ENCODE peak calls at places on chromosomes 11 and 22, in ten cellular contexts. One of them, this sample, is unnamed.

GRCh38 chr22:18076060-18076497 is 1.7 kb upstream of the PEX26 start:
- DNase-seq in GM12864: peak; percentile 68
- DNase-seq in GM23338: peak; percentile 94
- DNase-seq in fibroblast of mammary gland: peak; percentile 91
- DNase-seq in AG04450: peak; percentile 80
- DNase-seq in colonic mucosa: peak; percentile 75
- DNase-seq in GM12865: peak; percentile 87
- DNase-seq in tibial nerve: no peak
- DNase-seq in kidney: peak; percentile 66
- DNase-seq in neural progenitor cell: peak; percentile 88
- DNase-seq in this sample: peak; percentile 82

GRCh38 chr11:46845440-46845739 is 690 bp downstream of the CKAP5 start:
- DNase-seq in fibroblast of mammary gland: peak; percentile 6
- DNase-seq in GM23338: no peak
- DNase-seq in AG04450: no peak
- DNase-seq in GM12865: no peak
- DNase-seq in tibial nerve: no peak
- DNase-seq in neural progenitor cell: no peak
- DNase-seq in GM12864: no peak
- DNase-seq in kidney: no peak
- DNase-seq in colonic mucosa: peak; percentile 63
- DNase-seq in this sample: no peak

GRCh38 chr22:24190159-24190540 is 8.9 kb downstream of the SUSD2 start:
- DNase-seq in colonic mucosa: no peak
- DNase-seq in neural progenitor cell: no peak
- DNase-seq in GM12865: no peak
- DNase-seq in GM23338: no peak
- DNase-seq in kidney: peak; percentile 72
- DNase-seq in tibial nerve: no peak
- DNase-seq in AG04450: no peak
- DNase-seq in fibroblast of mammary gland: no peak
- DNase-seq in GM12864: no peak
- DNase-seq in this sample: no peak

GRCh38 chr11:126410649-126411048 is 55.2 kb downstream of the ST3GAL4 start:
- DNase-seq in GM12865: no peak
- DNase-seq in fibroblast of mammary gland: no peak
- DNase-seq in GM23338: no peak
- DNase-seq in kidney: peak; percentile 37
- DNase-seq in colonic mucosa: no peak
- DNase-seq in AG04450: no peak
- DNase-seq in tibial nerve: peak; percentile 57
- DNase-seq in neural progenitor cell: no peak
- DNase-seq in GM12864: no peak
- DNase-seq in this sample: no peak

GRCh38 chr22:42114721-42115120 is 15.9 kb downstream of the CYP2D6 start:
- DNase-seq in kidney: no peak
- DNase-seq in colonic mucosa: no peak
- DNase-seq in GM12865: peak; percentile 26
- DNase-seq in GM12864: no peak
- DNase-seq in neural progenitor cell: peak; percentile 82
- DNase-seq in fibroblast of mammary gland: peak; percentile 36
- DNase-seq in AG04450: no peak
- DNase-seq in GM23338: peak; percentile 86
- DNase-seq in tibial nerve: no peak
- DNase-seq in this sample: peak; percentile 68

GRCh38 chr11:64233913-64234839 is at the start of gene VEGFB:
- DNase-seq in tibial nerve: peak; percentile 53
- DNase-seq in GM23338: peak; percentile 71
- DNase-seq in colonic mucosa: peak; percentile 79
- DNase-seq in GM12865: peak; percentile 75
- DNase-seq in GM12864: no peak
- DNase-seq in kidney: peak; percentile 92
- DNase-seq in AG04450: no peak
- DNase-seq in fibroblast of mammary gland: no peak
- DNase-seq in neural progenitor cell: peak; percentile 74
- DNase-seq in this sample: peak; percentile 82

GRCh38 chr11:122215244-122215992 is 99.4 kb upstream of the BLID start:
- DNase-seq in kidney: peak; percentile 91
- DNase-seq in GM23338: peak; percentile 85
- DNase-seq in colonic mucosa: peak; percentile 57
- DNase-seq in neural progenitor cell: peak; percentile 82
- DNase-seq in GM12864: no peak
- DNase-seq in AG04450: peak; percentile 94
- DNase-seq in fibroblast of mammary gland: peak; percentile 94
- DNase-seq in tibial nerve: peak; percentile 47
- DNase-seq in GM12865: peak; percentile 60
- DNase-seq in this sample: peak; percentile 97

GRCh38 chr22:33807465-33807864 is 112.8 kb downstream of the LARGE1 start:
- DNase-seq in fibroblast of mammary gland: peak; percentile 25
- DNase-seq in GM12864: no peak
- DNase-seq in kidney: no peak
- DNase-seq in colonic mucosa: no peak
- DNase-seq in AG04450: no peak
- DNase-seq in GM23338: no peak
- DNase-seq in tibial nerve: no peak
- DNase-seq in GM12865: no peak
- DNase-seq in neural progenitor cell: no peak
- DNase-seq in this sample: no peak

GRCh38 chr11:114281388-114281956 is 14.7 kb upstream of the NNMT start:
- DNase-seq in GM23338: no peak
- DNase-seq in fibroblast of mammary gland: no peak
- DNase-seq in neural progenitor cell: no peak
- DNase-seq in GM12865: no peak
- DNase-seq in GM12864: no peak
- DNase-seq in colonic mucosa: no peak
- DNase-seq in AG04450: no peak
- DNase-seq in kidney: no peak
- DNase-seq in tibial nerve: no peak
- DNase-seq in this sample: no peak

GRCh38 chr22:36916034-36916433 is 2.6 kb downstream of the CSF2RB start:
- DNase-seq in neural progenitor cell: no peak
- DNase-seq in tibial nerve: no peak
- DNase-seq in kidney: no peak
- DNase-seq in GM12864: no peak
- DNase-seq in GM23338: no peak
- DNase-seq in colonic mucosa: no peak
- DNase-seq in GM12865: no peak
- DNase-seq in fibroblast of mammary gland: no peak
- DNase-seq in AG04450: no peak
- DNase-seq in this sample: no peak

GRCh38 chr11:27059431-27059830 is 18.8 kb downstream of the BBOX1 start:
- DNase-seq in kidney: no peak
- DNase-seq in AG04450: no peak
- DNase-seq in GM12865: no peak
- DNase-seq in GM23338: no peak
- DNase-seq in neural progenitor cell: no peak
- DNase-seq in tibial nerve: no peak
- DNase-seq in GM12864: no peak
- DNase-seq in fibroblast of mammary gland: no peak
- DNase-seq in colonic mucosa: no peak
- DNase-seq in this sample: no peak

GRCh38 chr22:19115628-19116027 is 6.6 kb downstream of the DGCR2 start:
- DNase-seq in colonic mucosa: no peak
- DNase-seq in GM12864: no peak
- DNase-seq in AG04450: no peak
- DNase-seq in GM23338: no peak
- DNase-seq in GM12865: no peak
- DNase-seq in tibial nerve: no peak
- DNase-seq in fibroblast of mammary gland: no peak
- DNase-seq in kidney: no peak
- DNase-seq in neural progenitor cell: no peak
- DNase-seq in this sample: no peak

GRCh38 chr11:124889692-124890091 is 8.0 kb downstream of the ROBO4 start:
- DNase-seq in GM12864: no peak
- DNase-seq in colonic mucosa: no peak
- DNase-seq in GM23338: no peak
- DNase-seq in neural progenitor cell: no peak
- DNase-seq in GM12865: no peak
- DNase-seq in tibial nerve: no peak
- DNase-seq in AG04450: no peak
- DNase-seq in kidney: no peak
- DNase-seq in fibroblast of mammary gland: no peak
- DNase-seq in this sample: no peak

GRCh38 chr11:104148074-104148473 is 15.9 kb downstream of the PDGFD start:
- DNase-seq in GM12865: no peak
- DNase-seq in kidney: no peak
- DNase-seq in AG04450: no peak
- DNase-seq in neural progenitor cell: no peak
- DNase-seq in GM12864: no peak
- DNase-seq in tibial nerve: no peak
- DNase-seq in fibroblast of mammary gland: peak; percentile 90
- DNase-seq in GM23338: no peak
- DNase-seq in colonic mucosa: no peak
- DNase-seq in this sample: peak; percentile 84

GRCh38 chr11:104154296-104154695 is 9.7 kb downstream of the PDGFD start:
- DNase-seq in tibial nerve: no peak
- DNase-seq in GM12865: no peak
- DNase-seq in GM12864: no peak
- DNase-seq in GM23338: no peak
- DNase-seq in fibroblast of mammary gland: no peak
- DNase-seq in AG04450: no peak
- DNase-seq in neural progenitor cell: peak; percentile 28
- DNase-seq in kidney: no peak
- DNase-seq in colonic mucosa: no peak
- DNase-seq in this sample: no peak

GRCh38 chr11:104148696-104149095 is 15.3 kb downstream of the PDGFD start:
- DNase-seq in GM12865: no peak
- DNase-seq in colonic mucosa: no peak
- DNase-seq in tibial nerve: no peak
- DNase-seq in kidney: no peak
- DNase-seq in fibroblast of mammary gland: no peak
- DNase-seq in GM12864: no peak
- DNase-seq in AG04450: no peak
- DNase-seq in GM23338: no peak
- DNase-seq in neural progenitor cell: no peak
- DNase-seq in this sample: peak; percentile 22

GRCh38 chr11:104152941-104153340 is 11.0 kb downstream of the PDGFD start:
- DNase-seq in fibroblast of mammary gland: no peak
- DNase-seq in GM23338: no peak
- DNase-seq in kidney: no peak
- DNase-seq in GM12865: peak; percentile 7
- DNase-seq in AG04450: no peak
- DNase-seq in GM12864: no peak
- DNase-seq in neural progenitor cell: no peak
- DNase-seq in tibial nerve: no peak
- DNase-seq in colonic mucosa: no peak
- DNase-seq in this sample: no peak

GRCh38 chr11:104151404-104152204 is 12.3 kb downstream of the PDGFD start:
- DNase-seq in GM23338: no peak
- DNase-seq in neural progenitor cell: no peak
- DNase-seq in colonic mucosa: no peak
- DNase-seq in fibroblast of mammary gland: peak; percentile 39
- DNase-seq in GM12864: no peak
- DNase-seq in tibial nerve: no peak
- DNase-seq in kidney: no peak
- DNase-seq in GM12865: peak; percentile 9
- DNase-seq in AG04450: no peak
- DNase-seq in this sample: peak; percentile 37
- TF ChIP-seq CTCF in GM23338: peak; percentile 63
- TF ChIP-seq CTCF in neural progenitor cell: peak; percentile 54
- TF ChIP-seq CTCF in colonic mucosa: no peak
- TF ChIP-seq CTCF in fibroblast of mammary gland: peak; percentile 41
- TF ChIP-seq CTCF in GM12864: peak; percentile 21
- TF ChIP-seq CTCF in tibial nerve: no peak
- TF ChIP-seq CTCF in kidney: peak; percentile 31
- TF ChIP-seq CTCF in GM12865: peak; percentile 21
- TF ChIP-seq CTCF in AG04450: peak; percentile 34
- TF ChIP-seq CTCF in this sample: peak; percentile 23

DNA sequence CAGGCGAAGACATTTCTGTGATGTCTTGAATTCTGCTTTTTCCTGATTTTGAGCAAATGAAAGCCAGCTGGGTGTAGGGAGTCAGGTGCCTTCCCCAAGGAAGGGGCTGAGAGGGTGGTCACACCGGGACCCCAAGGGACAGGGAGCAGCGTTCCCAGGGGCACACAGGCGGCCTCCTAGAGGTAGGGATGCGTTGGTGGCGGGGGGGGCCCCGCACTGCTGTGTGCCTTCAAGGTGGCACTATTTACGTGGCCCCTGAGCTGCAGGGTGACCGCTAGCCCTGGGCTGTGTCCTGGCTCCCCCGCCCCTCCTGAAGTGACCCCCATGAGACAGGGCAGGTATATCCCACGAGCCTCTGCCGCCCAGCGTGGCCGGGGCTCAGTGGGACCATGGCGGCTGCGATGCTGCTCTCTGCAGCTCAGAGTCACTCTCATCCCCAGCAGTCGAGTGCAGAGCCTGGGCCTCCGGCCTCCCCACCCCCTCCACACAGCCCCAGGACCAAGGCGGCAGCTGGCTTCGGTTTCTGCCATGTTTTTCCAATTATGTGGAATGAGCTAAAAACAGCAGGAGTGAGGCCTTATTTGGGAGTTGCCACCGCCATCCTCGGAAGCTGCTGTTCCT is 60.9 kb downstream of the LRP5 start:
- DNase-seq in neural progenitor cell: no peak
- DNase-seq in kidney: peak; percentile 83
- DNase-seq in tibial nerve: no peak
- DNase-seq in fibroblast of mammary gland: peak; percentile 83
- DNase-seq in GM12864: no peak
- DNase-seq in AG04450: peak; percentile 48
- DNase-seq in GM12865: no peak
- DNase-seq in colonic mucosa: no peak
- DNase-seq in GM23338: no peak
- DNase-seq in this sample: peak; percentile 93
- H3K4me3 ChIP-seq in neural progenitor cell: no peak overlapping the region
- H3K4me3 ChIP-seq in kidney: no peak overlapping the region
- H3K4me3 ChIP-seq in tibial nerve: no peak overlapping the region
- H3K4me3 ChIP-seq in fibroblast of mammary gland: no peak overlapping the region
- H3K4me3 ChIP-seq in GM12864: no peak overlapping the region
- H3K4me3 ChIP-seq in AG04450: no peak overlapping the region
- H3K4me3 ChIP-seq in GM12865: no peak overlapping the region
- H3K4me3 ChIP-seq in colonic mucosa: no peak overlapping the region
- H3K4me3 ChIP-seq in GM23338: no peak overlapping the region
- H3K4me3 ChIP-seq in this sample: no peak overlapping the region

GRCh38 chr22:25779426-25779825 is 37.4 kb downstream of the MYO18B start:
- DNase-seq in GM12865: no peak
- DNase-seq in tibial nerve: no peak
- DNase-seq in kidney: no peak
- DNase-seq in GM12864: no peak
- DNase-seq in neural progenitor cell: no peak
- DNase-seq in fibroblast of mammary gland: no peak
- DNase-seq in colonic mucosa: no peak
- DNase-seq in GM23338: no peak
- DNase-seq in AG04450: no peak
- DNase-seq in this sample: no peak
- TF ChIP-seq CTCF in GM12865: no peak
- TF ChIP-seq CTCF in tibial nerve: no peak
- TF ChIP-seq CTCF in kidney: no peak
- TF ChIP-seq CTCF in GM12864: no peak
- TF ChIP-seq CTCF in neural progenitor cell: no peak
- TF ChIP-seq CTCF in fibroblast of mammary gland: no peak
- TF ChIP-seq CTCF in colonic mucosa: no peak
- TF ChIP-seq CTCF in GM23338: no peak
- TF ChIP-seq CTCF in AG04450: no peak
- TF ChIP-seq CTCF in this sample: no peak

GRCh38 chr11:47846998-47847397 is 1.2 kb downstream of the NUP160 start:
- DNase-seq in tibial nerve: no peak
- DNase-seq in colonic mucosa: no peak
- DNase-seq in neural progenitor cell: peak; percentile 16
- DNase-seq in GM12865: no peak
- DNase-seq in AG04450: no peak
- DNase-seq in GM12864: no peak
- DNase-seq in GM23338: no peak
- DNase-seq in kidney: no peak
- DNase-seq in fibroblast of mammary gland: no peak
- DNase-seq in this sample: no peak
- H3K4me3 ChIP-seq in tibial nerve: peak overlapping the region; percentile 71
- H3K4me3 ChIP-seq in colonic mucosa: no peak overlapping the region
- H3K4me3 ChIP-seq in neural progenitor cell: peak overlapping the region; percentile 95
- H3K4me3 ChIP-seq in GM12865: peak overlapping the region; percentile 93
- H3K4me3 ChIP-seq in AG04450: peak overlapping the region; percentile 99
- H3K4me3 ChIP-seq in GM12864: peak overlapping the region; percentile 99
- H3K4me3 ChIP-seq in GM23338: peak overlapping the region; percentile 100
- H3K4me3 ChIP-seq in kidney: peak overlapping the region; percentile 33
- H3K4me3 ChIP-seq in fibroblast of mammary gland: peak overlapping the region; percentile 99
- H3K4me3 ChIP-seq in this sample: peak overlapping the region; percentile 79

This sample was measured in foreskin fibroblast.